ENCODE peak calls at places on chromosomes 1 and 21, in seven cellular contexts. X is heart left ventricle; B is left lung; S is IMR-90; Q is CD4-positive, alpha-beta T cell; M is gastrocnemius medialis; K is mesendoderm. P is an unnamed sample.

GRCh38 chr21:44516342-44516741 is 23.7 kb downstream of the KRTAP10-1 start:
- DNase-seq in M (no peak), K (no peak), X (peak), S (no peak), B (no peak), Q (no peak), P (no peak)

GRCh38 chr1:200037501-200037900 is 10.0 kb downstream of the NR5A2 start:
- DNase-seq in Q (no peak), S (no peak), M (no peak), X (no peak), K (no peak), B (no peak), P (no peak)

GRCh38 chr1:179124866-179125265 is 43.0 kb downstream of the TOR3A start:
- DNase-seq in K (no peak), B (no peak), M (no peak), Q (no peak), X (no peak), S (peak), P (no peak)

GRCh38 chr21:43968410-43969114 is 43.5 kb upstream of the TRAPPC10 start:
- DNase-seq in B (no peak), M (no peak), Q (no peak), X (no peak), K (no peak), S (no peak), P (no peak)

GRCh38 chr1:165595561-165595960 is 35.5 kb upstream of the MGST3 start:
- DNase-seq in M (no peak), B (no peak), X (no peak), Q (no peak), K (no peak), S (peak), P (no peak)

GRCh38 chr1:169692766-169693460 is 18.5 kb downstream of the SELL start:
- DNase-seq in S (no peak), M (no peak), X (no peak), Q (no peak), B (no peak), K (no peak), P (no peak)

GRCh38 chr1:112501810-112502641 is 6.7 kb upstream of the WNT2B start:
- DNase-seq in X (peak), K (peak), Q (peak), S (peak), M (peak), B (peak), P (peak)

GRCh38 chr21:41234574-41234973 is 66.6 kb downstream of the BACE2 start:
- DNase-seq in Q (no peak), M (no peak), S (no peak), B (no peak), X (no peak), K (no peak), P (no peak)

GRCh38 chr1:219988387-219988786 is 57.9 kb downstream of the EPRS1 start:
- DNase-seq in B (no peak), X (no peak), S (no peak), K (no peak), Q (no peak), M (no peak), P (no peak)

GRCh38 chr1:36962991-36963390 is 71.3 kb downstream of the GRIK3 start:
- DNase-seq in Q (no peak), B (no peak), S (no peak), M (no peak), X (no peak), K (no peak), P (peak)

GRCh38 chr21:42330380-42331336 is 15.4 kb upstream of the TFF3 start:
- DNase-seq in X (no peak), M (no peak), K (no peak), B (no peak), S (no peak), Q (no peak), P (no peak)

GRCh38 chr1:54245501-54245900 is 45.5 kb downstream of the MRPL37 start:
- DNase-seq in K (no peak), X (no peak), S (no peak), M (no peak), Q (no peak), B (no peak), P (no peak)

GRCh38 chr1:94329276-94329675 is 88.9 kb upstream of the ABCD3 start:
- DNase-seq in K (no peak), B (no peak), X (no peak), S (peak), Q (no peak), M (no peak), P (no peak)

GRCh38 chr1:162372159-162373071 is 4.2 kb downstream of the SPATA46 start:
- DNase-seq in Q (no peak), S (no peak), X (no peak), M (no peak), B (no peak), K (peak), P (no peak)

GRCh38 chr1:38835230-38835827 is 24.2 kb downstream of the RRAGC start:
- DNase-seq in X (no peak), Q (no peak), B (no peak), K (peak), S (peak), M (no peak), P (peak)

GRCh38 chr21:45534591-45535331 is 7.5 kb downstream of the SLC19A1 start:
- DNase-seq in B (peak), K (no peak), Q (no peak), X (peak), S (no peak), M (peak), P (peak)

GRCh38 chr1:21874778-21875547 is 62.1 kb downstream of the HSPG2 start:
- DNase-seq in Q (no peak), S (no peak), X (no peak), M (no peak), B (no peak), K (no peak), P (no peak)

GRCh38 chr1:166153641-166154350 is 13.0 kb downstream of the FAM78B start:
- DNase-seq in M (no peak), Q (no peak), K (no peak), B (no peak), X (no peak), S (no peak), P (no peak)

GRCh38 chr1:222243902-222244301 is 304.0 kb downstream of the HHIPL2 start:
- DNase-seq in B (no peak), K (no peak), M (no peak), Q (no peak), S (peak), X (no peak), P (no peak)

GRCh38 chr1:68594851-68595250 is 98.0 kb upstream of the DEPDC1 start:
- DNase-seq in K (no peak), M (no peak), S (no peak), X (no peak), Q (no peak), B (no peak), P (no peak)

GRCh38 chr1:1034438-1034759 is 14.5 kb downstream of the AGRN start:
- DNase-seq in S (no peak), X (no peak), Q (no peak), K (peak), B (no peak), M (no peak), P (no peak)

GRCh38 chr1:45507893-45508292 is 7.8 kb downstream of the MMACHC start:
- DNase-seq in B (no peak), S (no peak), X (no peak), K (no peak), M (no peak), Q (no peak), P (no peak)
- H3K27ac ChIP-seq in B (peak), S (no peak), X (no peak), K (no peak), M (peak), Q (no peak), P (no peak)

DNA sequence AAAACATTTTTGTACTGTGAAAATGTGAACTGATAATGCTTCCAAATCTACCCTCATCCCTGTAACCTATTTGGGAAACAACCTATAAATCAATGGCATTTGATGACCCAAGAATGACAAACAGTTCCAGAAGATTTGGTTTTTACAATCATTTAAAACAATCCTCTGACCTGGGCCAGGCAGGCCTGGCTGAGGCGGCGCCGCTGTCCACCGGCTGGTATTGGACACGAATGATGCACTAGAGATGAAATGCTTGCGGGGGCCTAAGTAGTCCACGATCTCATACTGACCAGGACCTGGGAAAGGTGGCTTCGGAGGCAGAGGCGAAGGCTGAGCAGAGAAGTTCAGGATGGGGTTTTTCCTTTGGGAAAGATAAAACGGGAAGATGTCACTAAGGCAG is 41.5 kb downstream of the GRHL3 start:
- DNase-seq in B (no peak), X (no peak), K (no peak), M (no peak), Q (no peak), S (no peak), P (no peak)
- H3K27ac ChIP-seq in B (no peak), X (no peak), K (no peak), M (no peak), Q (no peak), S (no peak), P (no peak)

DNA sequence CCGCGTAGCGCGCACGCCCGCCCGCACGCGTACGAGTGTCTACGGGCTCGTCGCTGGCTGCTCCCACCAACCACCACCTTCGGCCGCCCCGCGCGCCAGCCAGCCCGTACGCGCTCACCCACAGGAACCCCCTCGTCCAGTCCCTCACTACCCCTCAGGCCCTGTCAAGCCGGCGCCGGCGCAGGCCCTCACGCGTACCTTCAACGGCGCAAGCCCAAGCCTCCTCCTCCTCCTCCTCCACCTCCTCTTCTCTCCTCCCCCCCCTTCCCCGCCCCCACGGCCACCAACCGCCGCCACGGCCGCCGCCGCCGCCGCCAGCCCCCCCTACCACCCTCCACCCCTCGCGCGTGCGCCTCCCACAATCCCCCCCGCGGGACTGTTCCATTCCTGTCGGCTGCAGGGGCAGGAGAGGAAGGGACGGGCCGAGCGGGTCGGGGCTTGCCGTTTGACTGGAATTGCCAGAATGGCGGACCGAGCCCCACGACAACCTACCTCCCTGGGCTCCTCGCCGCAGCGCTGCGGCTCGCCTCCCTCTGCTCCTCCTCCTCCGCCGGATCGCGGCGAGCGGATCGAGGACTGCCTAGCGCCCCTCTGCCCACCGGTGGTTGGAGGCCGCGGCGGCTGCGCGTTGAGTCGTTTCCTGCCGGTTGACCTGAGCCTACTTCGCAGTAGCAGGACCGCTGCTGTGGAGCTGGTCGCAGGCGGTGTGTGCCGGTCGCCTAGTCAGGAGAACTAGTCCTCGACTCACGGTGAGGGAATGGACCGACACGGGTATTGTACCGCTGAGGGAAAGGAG is at the start of gene ASH1L:
- DNase-seq in M (peak), X (peak), S (peak), B (peak), Q (peak), K (peak), P (peak)
- H3K27ac ChIP-seq in M (peak), X (peak), S (peak), B (peak), Q (peak), K (peak), P (peak)

GRCh38 chr1:202578001-202578500 is 132.2 kb downstream of the SYT2 start:
- DNase-seq in S (peak), X (no peak), Q (no peak), K (peak), B (no peak), M (no peak), P (no peak)
- H3K27ac ChIP-seq in S (peak), X (peak), Q (no peak), K (peak), B (no peak), M (peak), P (no peak)

GRCh38 chr1:226388131-226388530 is 19.8 kb downstream of the PARP1 start:
- DNase-seq in M (no peak), B (no peak), S (no peak), Q (no peak), X (no peak), K (no peak), P (no peak)
- H3K27ac ChIP-seq in M (no peak), B (no peak), S (no peak), Q (no peak), X (no peak), K (no peak), P (no peak)

DNA sequence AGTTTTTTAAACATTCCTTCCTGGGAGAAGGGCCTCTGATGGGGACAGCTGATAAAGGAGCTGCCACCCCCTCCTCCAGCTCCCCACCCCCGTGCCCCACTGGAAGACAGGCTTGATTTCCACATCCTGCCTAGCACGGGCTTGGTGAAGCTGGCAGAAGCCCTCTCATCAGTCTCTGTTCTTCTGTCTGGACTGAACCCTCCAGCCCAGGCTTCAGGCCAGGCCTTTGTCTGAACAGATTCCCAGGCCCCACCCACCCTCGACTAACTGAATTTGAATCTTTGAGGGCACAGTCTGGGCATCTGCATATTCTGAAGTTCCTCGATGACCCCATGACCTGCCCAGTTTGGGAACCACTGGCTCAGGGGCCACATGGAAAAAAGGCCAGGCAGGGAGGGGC is 75.3 kb downstream of the CD58 start:
- DNase-seq in K (peak), X (peak), S (no peak), Q (no peak), M (no peak), B (no peak), P (no peak)
- H3K27ac ChIP-seq in K (no peak), X (peak), S (no peak), Q (no peak), M (peak), B (peak), P (no peak)

GRCh38 chr1:225996946-225997545 is 2.1 kb downstream of the SDE2 start:
- DNase-seq in Q (no peak), K (no peak), S (peak), M (no peak), X (no peak), B (no peak), P (no peak)

GRCh38 chr1:225999912-226000337 is 782 bp upstream of the SDE2 start:
- DNase-seq in Q (no peak), X (no peak), M (no peak), K (peak), B (no peak), S (peak), P (no peak)

GRCh38 chr1:225998560-225999226 is 450 bp downstream of the SDE2 start:
- DNase-seq in Q (no peak), S (peak), K (no peak), M (no peak), X (no peak), B (no peak), P (no peak)

GRCh38 chr1:225999227-225999911 is at the start of gene SDE2:
- DNase-seq in B (peak), S (peak), M (peak), Q (peak), K (peak), X (peak), P (peak)

GRCh38 chr1:225995919-225996864 is 3.0 kb downstream of the SDE2 start:
- DNase-seq in Q (no peak), S (no peak), B (no peak), K (no peak), M (no peak), X (no peak), P (no peak)
- H3K27ac ChIP-seq in Q (no peak), S (no peak), B (no peak), K (no peak), M (no peak), X (no peak), P (no peak)

DNA sequence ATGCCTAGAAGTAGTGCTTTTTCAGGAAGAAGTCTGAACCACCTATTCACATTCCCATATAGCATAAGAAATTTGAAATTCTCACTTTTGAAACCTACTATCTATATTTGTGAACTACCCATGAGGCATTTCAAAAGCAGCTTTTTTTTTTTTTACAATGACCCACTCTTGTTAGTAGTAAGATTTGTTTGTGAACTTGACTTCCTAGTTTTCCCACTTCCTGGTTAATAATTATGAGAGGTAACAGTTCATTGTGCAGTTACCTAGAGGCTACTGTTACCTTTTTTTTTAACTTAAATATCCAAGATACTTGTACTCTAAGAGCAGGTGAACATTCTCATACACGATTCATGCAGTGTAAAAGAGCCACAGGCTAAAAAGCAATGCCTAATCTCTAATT is 371.7 kb upstream of the ADGRL2 start:
- DNase-seq in X (no peak), Q (no peak), M (no peak), B (no peak), S (no peak), K (no peak), P (no peak)
- H3K27ac ChIP-seq in X (no peak), Q (no peak), M (no peak), B (no peak), S (no peak), K (no peak), P (no peak)

GRCh38 chr1:108747128-108747827 is 804 bp downstream of the STXBP3 start:
- DNase-seq in K (peak), B (peak), Q (no peak), M (peak), X (peak), S (peak), P (peak)

GRCh38 chr1:108749081-108749480 is 2.6 kb downstream of the STXBP3 start:
- DNase-seq in B (no peak), M (no peak), K (no peak), X (no peak), S (no peak), Q (no peak), P (no peak)

GRCh38 chr1:108747898-108748297 is 1.4 kb downstream of the STXBP3 start:
- DNase-seq in S (no peak), Q (no peak), X (no peak), B (no peak), M (no peak), K (no peak), P (no peak)

GRCh38 chr1:108746382-108747127 is at the start of gene STXBP3:
- DNase-seq in K (peak), S (peak), X (peak), B (peak), Q (peak), M (peak), P (peak)

DNA sequence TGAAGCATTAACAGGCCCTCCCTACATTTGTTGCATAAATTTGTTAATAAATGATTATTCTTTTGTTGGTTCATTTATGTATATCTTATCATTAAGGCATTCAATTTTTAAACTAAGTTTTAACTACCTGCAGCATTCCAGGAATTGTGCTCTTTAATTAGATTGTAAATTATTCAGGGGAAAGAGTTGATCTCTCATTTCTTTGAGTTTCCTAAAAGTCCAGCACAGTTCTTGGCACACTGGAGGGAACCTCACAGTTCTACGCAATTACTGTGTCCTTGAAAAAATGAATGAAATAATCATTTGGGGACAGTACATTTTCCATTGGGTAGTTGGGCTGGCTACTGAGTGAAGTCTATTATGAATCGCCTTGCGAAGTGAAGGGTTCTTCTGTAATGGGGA is 493 bp upstream of the STXBP3 start:
- DNase-seq in K (no peak), S (no peak), M (no peak), Q (no peak), X (no peak), B (no peak), P (no peak)
- H3K27ac ChIP-seq in K (no peak), S (no peak), M (peak), Q (peak), X (peak), B (peak), P (peak)

GRCh38 chr21:36004441-36004840 is 55.9 kb downstream of the SETD4 start:
- DNase-seq in M (no peak), S (peak), Q (no peak), K (no peak), B (no peak), X (no peak), P (no peak)
- H3K27ac ChIP-seq in M (no peak), S (no peak), Q (no peak), K (no peak), B (no peak), X (no peak), P (no peak)

P was measured in caudate nucleus.